ENCODE peak calls at places on chromosomes 2 and 18, in six cellular contexts. G is AML-193, Y is stomach, T is islet precursor cell, Q is head of caudate nucleus, L is AG04450. O is an unnamed sample.
A peak's percentile ranks its signal among the peaks of the same experiment; 100 is the strongest.

GRCh38 chr2:186683341-186683740 is 10.5 kb upstream of the FAM171B start:
- DNase-seq in L (no peak), Q (no peak), T (no peak), G (no peak), Y (no peak), O (no peak)

GRCh38 chr2:219464286-219465032 is 29.8 kb downstream of the SPEG start:
- DNase-seq in G (no peak), Y (no peak), L (no peak), T (no peak), Q (no peak), O (no peak)

GRCh38 chr18:52829876-52830390 is 489.9 kb downstream of the DCC start:
- DNase-seq in Q (no peak), T (no peak), L (no peak), Y (no peak), G (no peak), O (no peak)

GRCh38 chr2:149648282-149649030 is 60.9 kb upstream of the MMADHC start:
- DNase-seq in L (peak; percentile 93), T (peak; percentile 98), Q (no peak), Y (no peak), G (no peak), O (no peak)

GRCh38 chr2:112032615-112033457 is 22.2 kb upstream of the TMEM87B start:
- DNase-seq in Y (peak; percentile 45), Q (no peak), G (no peak), T (no peak), L (no peak), O (peak; percentile 42)

GRCh38 chr18:48540329-48541025 is 1.6 kb downstream of the CTIF start:
- DNase-seq in T (peak; percentile 85), G (no peak), Y (peak; percentile 65), Q (no peak), L (no peak), O (peak; percentile 49)

GRCh38 chr2:10794891-10795290 is 17.7 kb downstream of the PDIA6 start:
- DNase-seq in G (no peak), L (no peak), Q (no peak), T (no peak), Y (no peak), O (no peak)

GRCh38 chr2:43212931-43213330 is 13.5 kb downstream of the ZFP36L2 start:
- DNase-seq in T (no peak), Y (peak; percentile 56), G (peak; percentile 96), L (no peak), Q (no peak), O (peak; percentile 19)

GRCh38 chr18:78758496-78758895 is 221.1 kb upstream of the SALL3 start:
- DNase-seq in G (no peak), Y (no peak), L (no peak), T (no peak), Q (no peak), O (no peak)

GRCh38 chr2:58427572-58428285 is 186.6 kb upstream of the FANCL start:
- DNase-seq in G (no peak), Q (peak; percentile 69), Y (peak; percentile 28), T (peak; percentile 77), L (no peak), O (peak; percentile 53)

GRCh38 chr2:242012956-242013764 is 143.6 kb downstream of the RTP5 start:
- DNase-seq in Q (no peak), Y (no peak), G (no peak), T (peak; percentile 47), L (no peak), O (no peak)